ENCODE peak calls at places on chromosomes 16 and 17, in nine cellular contexts. U is psoas muscle, I is A673, J is fibroblast of pulmonary artery, F is cardiac muscle cell, X is lower lobe of right lung, M is colonic mucosa, G is PC-9, Y is kidney. V is an unnamed sample.

GRCh38 chr16:76278976-76279375 is 1.8 kb downstream of the CNTNAP4 start:
- DNase-seq in U (no peak), I (peak), J (peak), F (peak), X (no peak), M (no peak), G (no peak), Y (no peak), V (no peak)

GRCh38 chr17:8997994-8998628 is 23.2 kb upstream of the NTN1 start:
- DNase-seq in U (peak), I (peak), J (peak), F (peak), X (peak), M (peak), G (no peak), Y (no peak), V (peak)

GRCh38 chr17:65472602-65473001 is 88.8 kb downstream of the AXIN2 start:
- DNase-seq in U (peak), I (no peak), J (peak), F (peak), X (peak), M (no peak), G (no peak), Y (peak), V (peak)

GRCh38 chr16:75391254-75391653 is 42.0 kb downstream of the CFDP1 start:
- DNase-seq in U (no peak), I (no peak), J (no peak), F (no peak), X (no peak), M (no peak), G (no peak), Y (no peak), V (no peak)

GRCh38 chr17:76631821-76632565 is 11.6 kb downstream of the ST6GALNAC1 start:
- DNase-seq in U (no peak), I (no peak), J (no peak), F (no peak), X (no peak), M (no peak), G (peak), Y (no peak), V (no peak)

GRCh38 chr16:85460983-85461813 is 151.9 kb upstream of the GSE1 start:
- DNase-seq in U (peak), I (peak), J (peak), F (peak), X (no peak), M (peak), G (no peak), Y (no peak), V (no peak)

GRCh38 chr16:22098538-22099255 is 6.4 kb downstream of the VWA3A start:
- DNase-seq in U (no peak), I (peak), J (peak), F (peak), X (no peak), M (no peak), G (peak), Y (no peak), V (no peak)

GRCh38 chr17:76252040-76252954 is 12.0 kb upstream of the RNF157 start:
- DNase-seq in U (peak), I (no peak), J (peak), F (peak), X (peak), M (no peak), G (peak), Y (peak), V (peak)

GRCh38 chr16:9800180-9800738 is 382.0 kb downstream of the GRIN2A start:
- DNase-seq in U (no peak), I (no peak), J (no peak), F (no peak), X (no peak), M (no peak), G (no peak), Y (no peak), V (no peak)

GRCh38 chr17:16140854-16141253 is 74.5 kb downstream of the NCOR1 start:
- DNase-seq in U (no peak), I (no peak), J (no peak), F (no peak), X (no peak), M (no peak), G (no peak), Y (no peak), V (no peak)

GRCh38 chr17:70629902-70630301 is 460.6 kb downstream of the KCNJ2 start:
- DNase-seq in U (no peak), I (no peak), J (peak), F (peak), X (no peak), M (no peak), G (no peak), Y (no peak), V (no peak)

GRCh38 chr16:85571813-85572619 is 41.1 kb upstream of the GSE1 start:
- DNase-seq in U (no peak), I (no peak), J (no peak), F (no peak), X (peak), M (no peak), G (no peak), Y (no peak), V (no peak)

GRCh38 chr17:2595736-2596135 is 2.3 kb downstream of the PAFAH1B1 start:
- DNase-seq in U (no peak), I (no peak), J (peak), F (peak), X (no peak), M (no peak), G (no peak), Y (no peak), V (no peak)

GRCh38 chr17:9236286-9237052 is 215.2 kb downstream of the NTN1 start:
- DNase-seq in U (peak), I (no peak), J (no peak), F (no peak), X (peak), M (no peak), G (no peak), Y (peak), V (no peak)

GRCh38 chr17:37696366-37696765 is 48.5 kb downstream of the HNF1B start:
- DNase-seq in U (no peak), I (no peak), J (no peak), F (no peak), X (no peak), M (no peak), G (no peak), Y (no peak), V (no peak)

GRCh38 chr16:21167360-21167759 is 8.9 kb downstream of the LDAF1 start:
- DNase-seq in U (no peak), I (no peak), J (peak), F (no peak), X (no peak), M (no peak), G (peak), Y (no peak), V (no peak)

GRCh38 chr16:67336646-67337045 is 10.0 kb downstream of the LRRC36 start:
- DNase-seq in U (no peak), I (no peak), J (no peak), F (no peak), X (no peak), M (no peak), G (no peak), Y (no peak), V (no peak)

GRCh38 chr16:3249020-3249419 is 7.4 kb downstream of the MEFV start:
- DNase-seq in U (no peak), I (no peak), J (no peak), F (no peak), X (no peak), M (no peak), G (no peak), Y (peak), V (no peak)

GRCh38 chr17:20284018-20284417 is 183.3 kb downstream of the LGALS9B start:
- DNase-seq in U (no peak), I (peak), J (no peak), F (no peak), X (no peak), M (no peak), G (no peak), Y (no peak), V (no peak)

GRCh38 chr16:81545470-81546175 is 101.0 kb downstream of the CMIP start:
- DNase-seq in U (no peak), I (no peak), J (no peak), F (no peak), X (peak), M (no peak), G (no peak), Y (no peak), V (peak)

DNA sequence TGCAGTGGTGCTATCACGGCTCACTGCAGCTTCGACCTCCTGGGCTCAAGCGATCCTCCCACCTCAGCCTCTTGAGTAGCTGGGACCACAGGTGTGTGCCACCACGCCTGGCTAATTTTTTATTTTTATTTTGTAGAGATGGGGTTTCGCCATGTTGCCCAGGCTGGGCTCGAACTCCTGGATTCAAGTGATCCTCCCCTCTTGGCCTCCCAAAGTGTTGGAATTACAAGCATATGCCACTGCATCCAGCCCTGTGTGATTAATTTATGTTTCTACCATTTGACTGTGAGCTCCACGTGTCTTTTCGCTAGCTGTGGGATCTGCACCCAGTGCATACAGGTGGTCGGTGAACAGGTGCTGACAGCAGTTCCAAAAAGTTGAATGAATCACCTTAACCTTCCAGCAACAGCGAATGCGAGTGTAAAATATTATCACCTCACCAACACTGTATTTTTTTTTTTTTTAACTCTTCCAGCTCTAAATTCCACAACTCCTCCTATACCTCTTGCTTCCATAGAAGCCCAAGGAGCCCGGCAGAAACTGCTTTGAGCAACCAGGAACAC is 481 bp upstream of the NUDT7 start:
- DNase-seq in U (no peak), I (no peak), J (no peak), F (no peak), X (no peak), M (no peak), G (no peak), Y (no peak), V (no peak)
- H3K4me3 ChIP-seq in U (peak), I (no peak), J (peak), F (no peak), X (peak), M (peak), G (peak), Y (peak), V (peak)

GRCh38 chr17:58534331-58534730 is 19.9 kb upstream of the MTMR4 start:
- DNase-seq in U (no peak), I (no peak), J (no peak), F (no peak), X (no peak), M (no peak), G (no peak), Y (no peak), V (no peak)
- TF ChIP-seq CTCF in U (no peak), I (no peak), J (no peak), F (no peak), X (no peak), M (no peak), G (no peak), Y (no peak), V (no peak)

GRCh38 chr17:50037321-50038107 is 18.4 kb upstream of the ITGA3 start:
- DNase-seq in U (no peak), I (no peak), J (peak), F (peak), X (peak), M (peak), G (peak), Y (peak), V (peak)
- H3K4me3 ChIP-seq in U (no peak), I (no peak), J (no peak), F (no peak), X (no peak), M (no peak), G (no peak), Y (no peak), V (no peak)

DNA sequence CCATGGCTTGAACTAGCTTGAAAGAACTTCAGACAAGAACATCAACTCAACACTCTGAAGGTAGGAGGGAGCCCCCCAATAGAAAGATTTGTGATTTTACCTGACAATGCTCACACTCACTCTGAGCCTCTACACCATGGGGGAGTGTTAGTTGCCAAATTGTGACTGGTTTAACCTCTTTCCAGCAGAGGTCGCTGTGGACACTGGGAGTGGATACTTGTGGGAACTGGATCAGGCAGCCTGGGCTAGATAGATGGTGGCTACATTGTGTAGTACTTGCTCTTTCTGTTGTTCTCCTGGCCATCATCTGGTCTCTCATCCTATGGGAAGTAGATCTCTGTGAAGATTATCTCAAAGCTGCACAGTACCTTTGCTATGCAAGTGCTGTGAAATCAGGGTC is 2.9 kb downstream of the SMPD3 start:
- DNase-seq in U (no peak), I (peak), J (peak), F (peak), X (no peak), M (peak), G (peak), Y (no peak), V (no peak)
- TF ChIP-seq CTCF in U (no peak), I (peak), J (peak), F (peak), X (peak), M (peak), G (peak), Y (no peak), V (peak)

V was measured in upper lobe of right lung.